ENCODE peak calls at places on chromosomes 2 and 18, in ten cellular contexts. Z, X, Y, L, Q, C, V, P, H and T are unnamed samples. For H3K36me3 and H3K27me3, the result is how much of the 10 kb centered on the place peaks cover.

GRCh38 chr2:132937629-132938028 is 267.6 kb upstream of the LYPD1 start:
- DNase-seq in Z (no peak), H (no peak), Q (no peak), C (no peak), L (no peak), P (no peak), Y (no peak), X (peak), V (peak), T (no peak)

GRCh38 chr2:38524580-38524979 is 78.1 kb downstream of the HNRNPLL start:
- DNase-seq in C (no peak), Q (no peak), Y (no peak), H (no peak), P (no peak), V (no peak), Z (no peak), L (no peak), X (no peak), T (no peak)

GRCh38 chr2:45869165-45869501 is 217.7 kb downstream of the PRKCE start:
- DNase-seq in X (peak), V (no peak), H (no peak), Z (no peak), C (no peak), P (no peak), Q (no peak), Y (no peak), L (no peak), T (no peak)

GRCh38 chr18:74476154-74476553 is 19.0 kb upstream of the DIPK1C start:
- DNase-seq in P (no peak), V (peak), Q (peak), H (no peak), C (no peak), L (peak), Z (no peak), X (no peak), Y (peak), T (peak)

GRCh38 chr18:63152791-63153190 is 166.8 kb downstream of the BCL2 start:
- DNase-seq in X (no peak), C (no peak), Q (no peak), Z (no peak), P (no peak), L (no peak), H (no peak), V (no peak), Y (no peak), T (no peak)

GRCh38 chr2:169110919-169111318 is 41.6 kb downstream of the DHRS9 start:
- DNase-seq in P (no peak), H (no peak), L (no peak), X (peak), C (no peak), Z (no peak), Q (no peak), Y (peak), V (no peak), T (no peak)

GRCh38 chr2:132542953-132543569 is 126.5 kb downstream of the GPR39 start:
- DNase-seq in P (no peak), Y (peak), X (peak), L (peak), H (no peak), C (no peak), V (no peak), Z (no peak), Q (no peak), T (no peak)

GRCh38 chr2:10863837-10864236 is 47.9 kb upstream of the KCNF1 start:
- DNase-seq in X (peak), H (peak), Q (no peak), Z (no peak), Y (no peak), L (no peak), V (no peak), C (no peak), P (peak), T (no peak)

GRCh38 chr2:98604547-98604946 is 3.8 kb downstream of the COA5 start:
- DNase-seq in V (peak), P (no peak), L (no peak), C (no peak), Z (no peak), Y (no peak), X (no peak), H (no peak), Q (no peak), T (no peak)

GRCh38 chr18:46677609-46678470 is 20.8 kb upstream of the LOXHD1 start:
- DNase-seq in Z (no peak), Q (peak), L (no peak), H (no peak), C (no peak), P (no peak), V (peak), Y (no peak), X (peak), T (peak)

GRCh38 chr2:13616059-13616458 is 899.3 kb downstream of the TRIB2 start:
- DNase-seq in C (no peak), Z (no peak), Q (no peak), V (no peak), X (no peak), H (no peak), Y (no peak), L (no peak), P (no peak), T (no peak)

GRCh38 chr18:75063196-75063595 is 145.7 kb downstream of the PTGR3 start:
- DNase-seq in V (no peak), H (no peak), P (no peak), Y (no peak), L (no peak), Q (no peak), Z (no peak), C (no peak), X (no peak), T (no peak)

GRCh38 chr2:197269173-197269572 is 41.4 kb downstream of the ANKRD44 start:
- DNase-seq in V (no peak), C (no peak), Q (no peak), Y (no peak), H (no peak), Z (no peak), L (no peak), X (peak), P (no peak), T (no peak)

GRCh38 chr2:160210599-160211138 is 10.6 kb upstream of the ITGB6 start:
- DNase-seq in Y (peak), P (peak), L (peak), C (no peak), Q (peak), H (peak), Z (peak), X (peak), V (peak), T (peak)

GRCh38 chr2:1841461-1841860 is 97.1 kb upstream of the PXDN start:
- DNase-seq in Q (no peak), Z (no peak), P (no peak), X (no peak), H (no peak), V (no peak), Y (no peak), L (no peak), C (no peak), T (peak)

GRCh38 chr2:240627736-240628506 is 2.6 kb downstream of the GPR35 start:
- DNase-seq in Z (no peak), Y (no peak), Q (no peak), V (no peak), X (no peak), P (no peak), L (no peak), C (no peak), H (no peak), T (peak)

GRCh38 chr2:45851576-45852304 is 200.3 kb downstream of the PRKCE start:
- DNase-seq in Z (no peak), V (peak), C (no peak), L (no peak), P (no peak), Q (no peak), X (peak), Y (no peak), H (no peak), T (no peak)

GRCh38 chr2:189702071-189702470 is 27.6 kb downstream of the ANKAR start:
- DNase-seq in X (no peak), P (no peak), Q (no peak), Z (no peak), Y (no peak), H (no peak), C (no peak), L (peak), V (peak), T (no peak)

GRCh38 chr2:228600265-228600664 is 418.8 kb upstream of the SPHKAP start:
- DNase-seq in P (no peak), C (no peak), V (peak), Q (no peak), Z (no peak), X (peak), H (no peak), L (no peak), Y (no peak), T (no peak)

GRCh38 chr2:202102425-202103005 is 29.5 kb downstream of the KIAA2012 start:
- DNase-seq in C (no peak), Y (peak), Q (no peak), H (no peak), P (no peak), V (no peak), X (no peak), Z (no peak), L (no peak), T (peak)

GRCh38 chr2:7725132-7725849 is 808.1 kb downstream of the RNF144A start:
- DNase-seq in C (no peak), Z (no peak), X (no peak), Q (no peak), P (no peak), H (no peak), V (peak), L (no peak), Y (peak), T (no peak)

GRCh38 chr2:28695245-28695647 is 56.4 kb upstream of the PPP1CB start:
- DNase-seq in L (no peak), P (no peak), H (no peak), Q (no peak), V (no peak), Z (no peak), Y (peak), C (no peak), X (no peak), T (no peak)

GRCh38 chr2:6652271-6652670 is 213.4 kb downstream of the CMPK2 start:
- DNase-seq in V (no peak), P (no peak), Z (no peak), L (no peak), Y (no peak), Q (no peak), X (no peak), C (no peak), H (no peak), T (no peak)

GRCh38 chr2:183614797-183615429 is 490.7 kb downstream of the NUP35 start:
- DNase-seq in C (no peak), Q (peak), X (peak), Z (no peak), P (no peak), Y (no peak), L (no peak), H (no peak), V (no peak), T (no peak)

GRCh38 chr2:144462266-144462665 is 57.7 kb downstream of the ZEB2 start:
- DNase-seq in Z (no peak), X (no peak), H (no peak), Q (no peak), Y (no peak), L (no peak), C (no peak), P (no peak), V (no peak), T (no peak)

GRCh38 chr2:17319090-17319489 is 199.2 kb downstream of the RAD51AP2 start:
- DNase-seq in L (no peak), Q (no peak), P (no peak), X (no peak), Z (no peak), V (no peak), Y (no peak), H (no peak), C (no peak), T (no peak)

GRCh38 chr18:6413554-6414117 is 1.1 kb downstream of the L3MBTL4 start:
- DNase-seq in Y (peak), Z (no peak), P (no peak), V (no peak), H (no peak), X (no peak), L (no peak), C (no peak), Q (peak), T (peak)

GRCh38 chr2:28325567-28326468 is 66.8 kb upstream of the FOSL2 start:
- DNase-seq in Y (no peak), X (peak), Q (no peak), Z (no peak), V (no peak), H (peak), C (no peak), P (no peak), L (no peak), T (peak)

GRCh38 chr2:169290433-169290832 is 71.9 kb downstream of the LRP2 start:
- DNase-seq in C (no peak), Z (no peak), Y (no peak), H (no peak), V (no peak), L (no peak), X (no peak), Q (no peak), P (no peak), T (no peak)

GRCh38 chr2:109446531-109447131 is 167.1 kb downstream of the SEPTIN10 start:
- DNase-seq in Z (peak), Q (no peak), Y (no peak), X (no peak), C (no peak), P (no peak), V (no peak), H (no peak), L (no peak), T (peak)

GRCh38 chr18:69664399-69664798 is 263.7 kb downstream of the DOK6 start:
- DNase-seq in P (no peak), X (peak), Q (no peak), H (no peak), L (no peak), Z (no peak), Y (no peak), C (no peak), V (no peak), T (no peak)

GRCh38 chr2:230902180-230902899 is 22.7 kb downstream of the GPR55 start:
- DNase-seq in X (peak), C (peak), P (no peak), Y (peak), V (peak), Q (no peak), H (peak), L (peak), Z (peak), T (peak)

DNA sequence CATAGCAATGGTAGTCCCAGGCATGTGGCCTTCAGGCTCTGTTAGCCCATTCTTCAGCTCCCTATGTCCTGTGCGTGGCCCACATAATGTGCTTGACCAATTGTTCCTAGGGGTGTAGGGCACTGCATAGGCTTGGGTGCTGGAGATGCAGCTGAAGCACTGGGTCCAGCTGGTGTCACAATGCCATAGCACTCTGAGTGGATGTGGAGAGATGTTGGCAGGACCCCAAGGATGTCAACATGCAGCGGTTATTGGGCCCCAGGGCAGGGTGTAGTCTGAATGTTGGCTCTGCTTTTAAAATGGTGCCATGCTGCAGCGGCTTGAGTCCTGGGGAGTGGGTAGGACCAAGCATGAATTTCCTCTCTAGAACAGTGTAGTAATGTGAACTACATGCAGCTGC is 148.2 kb downstream of the CSRNP3 start:
- DNase-seq in Y (no peak), Q (no peak), C (no peak), V (no peak), L (no peak), Z (no peak), H (no peak), X (no peak), P (no peak), T (no peak)
- H3K4me3 ChIP-seq in Y (no peak), Q (no peak), C (no peak), V (no peak), L (no peak), Z (no peak), H (no peak), X (no peak), P (no peak), T (no peak)

GRCh38 chr2:233278921-233279320 is 27.4 kb downstream of the ATG16L1 start:
- DNase-seq in L (no peak), X (no peak), V (no peak), P (no peak), Q (no peak), H (no peak), Y (no peak), C (no peak), Z (no peak), T (no peak)

GRCh38 chr2:233285921-233286320 is 21.7 kb upstream of the SAG start:
- DNase-seq in V (no peak), Z (no peak), Y (no peak), H (no peak), L (no peak), X (peak), C (no peak), Q (no peak), P (no peak), T (no peak)

GRCh38 chr2:233280114-233280693 is 27.4 kb upstream of the SAG start:
- DNase-seq in Y (no peak), V (no peak), L (no peak), Q (no peak), C (no peak), H (no peak), Z (no peak), P (no peak), X (peak), T (no peak)

GRCh38 chr2:233281553-233281952 is 26.1 kb upstream of the SAG start:
- DNase-seq in X (no peak), L (no peak), Q (no peak), Z (no peak), V (no peak), H (no peak), P (no peak), Y (no peak), C (no peak), T (no peak)

DNA sequence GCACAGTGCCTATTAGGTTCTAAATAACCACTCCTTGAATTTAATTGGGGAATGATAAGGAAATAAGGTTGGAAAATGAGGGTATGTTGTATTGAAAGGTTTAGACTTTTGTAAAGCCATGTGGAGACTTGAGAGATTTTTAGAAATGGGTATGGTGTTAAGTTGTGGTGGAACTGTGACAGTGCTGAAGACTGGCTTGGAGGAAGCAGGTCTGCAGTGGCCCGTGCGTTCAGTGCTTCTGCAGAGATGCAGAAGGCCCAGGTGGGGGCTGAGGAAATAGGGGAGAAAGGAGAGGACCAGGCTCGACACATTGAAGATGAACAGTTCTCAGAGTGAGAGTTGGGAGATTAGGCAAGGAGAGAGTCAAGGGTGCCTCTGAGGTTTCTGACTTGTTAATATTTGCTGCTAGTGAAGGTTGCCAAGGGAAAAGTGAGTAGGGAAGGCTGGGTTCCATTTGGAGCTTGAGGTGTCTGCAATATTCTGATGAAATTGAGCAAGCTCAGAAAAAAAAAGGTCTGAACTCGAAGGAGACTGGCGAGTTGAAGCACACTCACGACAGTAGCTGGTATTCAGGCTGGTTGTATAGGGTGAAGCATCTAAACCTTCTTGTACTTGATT is 25.5 kb upstream of the SAG start:
- DNase-seq in V (no peak), C (no peak), L (no peak), Y (no peak), H (no peak), P (no peak), Q (no peak), X (no peak), Z (no peak), T (no peak)
- H3K36me3 ChIP-seq in V (half or more), C (half or more), L (under half), Y (under half), H (under half), P (half or more), Q (under half), X (under half), Z (under half), T (under half)

DNA sequence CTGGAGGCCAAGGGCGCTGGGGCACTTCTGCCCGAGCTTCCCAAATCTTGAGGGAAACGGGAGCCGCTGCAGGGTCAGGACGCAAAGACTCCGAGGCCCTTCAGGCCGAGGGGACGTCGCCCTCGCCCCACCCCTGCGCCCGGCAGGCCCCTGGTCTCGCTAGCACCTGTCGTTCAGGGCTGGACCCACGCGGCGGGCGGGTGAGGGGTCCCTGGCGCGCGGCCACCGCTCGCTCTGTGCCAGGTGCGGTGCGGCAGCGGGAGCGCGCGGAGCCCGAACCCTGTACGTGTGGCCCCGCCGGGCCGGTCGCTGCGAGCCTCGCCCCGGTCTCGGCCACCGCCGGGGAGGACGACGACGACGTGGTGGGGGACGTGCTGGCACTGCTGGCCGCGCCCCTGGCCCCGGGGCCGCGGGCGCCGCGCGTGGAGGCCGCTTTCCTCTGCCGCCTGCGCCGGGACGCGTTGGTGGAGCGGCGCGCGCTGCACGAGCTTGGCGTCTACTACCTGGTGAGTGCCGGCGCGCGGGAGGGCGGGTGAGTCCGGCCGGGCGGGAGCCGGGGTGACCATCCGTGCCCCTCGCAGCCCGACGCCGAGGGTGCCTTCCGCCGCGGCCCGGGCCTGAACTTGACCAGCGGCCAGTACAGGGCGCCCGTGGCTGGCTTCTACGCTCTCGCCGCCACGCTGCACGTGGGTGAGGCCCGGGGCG is 4.9 kb downstream of the ERFE start:
- DNase-seq in H (no peak), X (peak), V (no peak), Z (peak), L (no peak), Q (no peak), C (no peak), P (no peak), Y (peak), T (peak)
- H3K27me3 ChIP-seq in H (under half), X (under half), V (under half), Z (under half), L (under half), Q (under half), C (under half), P (under half), Y (half or more), T (under half)

DNA sequence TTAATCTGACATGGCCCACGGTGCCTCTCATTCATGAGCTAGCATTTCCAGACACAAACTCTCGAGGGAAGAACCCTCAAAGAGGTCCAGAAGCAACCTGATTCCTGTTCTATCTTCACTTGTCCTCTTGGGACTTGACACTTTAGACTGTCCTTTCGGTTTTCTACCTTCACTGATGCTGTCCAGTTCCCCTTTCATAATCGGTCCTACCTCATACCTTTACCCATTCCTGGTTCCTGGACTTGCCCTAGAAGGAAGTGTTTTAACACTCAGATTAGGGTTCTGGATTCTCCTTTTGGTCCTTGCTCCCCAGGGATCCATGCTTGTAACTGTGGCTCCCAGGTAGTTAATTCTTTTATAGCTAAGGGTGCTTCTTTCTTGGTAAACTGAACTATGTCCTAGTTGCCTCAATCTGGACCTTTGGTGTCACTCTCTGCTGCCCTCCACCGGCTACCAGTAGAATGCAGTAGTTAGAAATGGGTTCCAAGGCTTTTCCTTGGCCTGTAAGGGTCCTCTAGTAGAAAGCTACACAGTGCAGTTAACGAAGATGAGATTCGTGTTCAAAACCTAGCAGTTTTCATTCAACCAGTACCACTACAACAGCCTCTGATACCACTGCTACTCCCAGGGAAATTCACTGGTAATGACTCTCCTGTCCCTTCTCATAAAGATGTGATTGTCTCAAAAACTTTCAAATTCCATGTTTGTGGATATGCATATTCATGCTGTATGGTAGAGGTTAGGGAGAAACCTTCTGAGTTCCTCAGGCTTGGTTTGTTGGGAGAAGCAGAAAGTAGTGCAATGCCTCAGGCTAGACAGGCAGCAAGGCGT is 178.1 kb upstream of the CYP26B1 start:
- DNase-seq in X (no peak), P (no peak), Y (peak), C (no peak), H (no peak), Q (no peak), L (peak), Z (no peak), V (peak), T (peak)
- H3K4me3 ChIP-seq in X (no peak), P (no peak), Y (no peak), C (no peak), H (no peak), Q (no peak), L (no peak), Z (no peak), V (no peak), T (no peak)